ENCODE peak calls at places on chromosomes 1 and 21, in four cellular contexts. O, Q, C and M are unnamed samples.

GRCh38 chr21:45954271-45954670 is 27.3 kb upstream of the COL6A1 start:
- DNase-seq in Q (no peak), C (no peak), O (no peak), M (no peak)

GRCh38 chr1:50522943-50523342 is 99.7 kb upstream of the DMRTA2 start:
- DNase-seq in Q (no peak), O (no peak), C (no peak), M (no peak)

GRCh38 chr1:46772571-46772970 is 26.3 kb upstream of the CYP4B1 start:
- DNase-seq in C (no peak), Q (no peak), O (no peak), M (no peak)

GRCh38 chr1:117605164-117605810 is 561 bp upstream of the TENT5C start:
- DNase-seq in Q (peak; percentile 16), O (no peak), C (no peak), M (no peak)

GRCh38 chr1:159959451-159959850 is 5.4 kb upstream of the SLAMF9 start:
- DNase-seq in O (no peak), C (no peak), Q (no peak), M (no peak)

GRCh38 chr1:75630004-75630403 is 19.1 kb upstream of the SLC44A5 start:
- DNase-seq in Q (peak; percentile 59), C (no peak), O (no peak), M (no peak)

GRCh38 chr1:244869950-244870349 is 5.6 kb upstream of the HNRNPU start:
- DNase-seq in Q (no peak), C (no peak), O (no peak), M (no peak)

GRCh38 chr1:42945171-42945570 is 13.5 kb downstream of the SLC2A1 start:
- DNase-seq in O (no peak), C (no peak), Q (no peak), M (no peak)

GRCh38 chr1:193674292-193674944 is 488.0 kb upstream of the B3GALT2 start:
- DNase-seq in C (no peak), Q (no peak), O (no peak), M (no peak)

GRCh38 chr1:151512326-151512725 is 1.1 kb downstream of the CGN start:
- DNase-seq in Q (no peak), C (no peak), O (no peak), M (no peak)

GRCh38 chr21:41317458-41317857 is 857 bp downstream of the FAM3B start:
- DNase-seq in O (no peak), C (no peak), Q (no peak), M (no peak)

GRCh38 chr1:169156537-169156936 is 50.0 kb downstream of the ATP1B1 start:
- DNase-seq in Q (no peak), C (no peak), O (no peak), M (no peak)

GRCh38 chr1:231410041-231410591 is 12.0 kb downstream of the EGLN1 start:
- DNase-seq in Q (no peak), C (peak; percentile 68), O (no peak), M (peak; percentile 45)

GRCh38 chr1:166838766-166839599 is at the start of gene POGK:
- DNase-seq in O (peak; percentile 57), C (no peak), Q (peak; percentile 94), M (peak; percentile 68)

GRCh38 chr1:220652995-220653394 is 37.2 kb upstream of the C1orf115 start:
- DNase-seq in C (no peak), Q (no peak), O (no peak), M (no peak)

GRCh38 chr1:164763098-164763497 is 204.1 kb downstream of the PBX1 start:
- DNase-seq in O (no peak), C (no peak), Q (no peak), M (no peak)

GRCh38 chr1:228445867-228446584 is 29.4 kb upstream of the TRIM17 start:
- DNase-seq in O (no peak), Q (no peak), C (no peak), M (no peak)

GRCh38 chr1:53766766-53767409 is 27.9 kb upstream of the GLIS1 start:
- DNase-seq in O (no peak), Q (no peak), C (peak; percentile 26), M (peak; percentile 12)

GRCh38 chr1:41935226-41935625 is 16.5 kb upstream of the HIVEP3 start:
- DNase-seq in O (peak; percentile 44), C (no peak), Q (no peak), M (no peak)

GRCh38 chr1:95116666-95117206 is 419 bp upstream of the TLCD4 start:
- DNase-seq in O (no peak), C (no peak), Q (peak; percentile 59), M (no peak)

GRCh38 chr1:207362962-207363858 is 41.7 kb downstream of the CD55 start:
- DNase-seq in Q (no peak), C (no peak), O (no peak), M (no peak)

GRCh38 chr1:84711091-84711490 is 20.8 kb upstream of the SSX2IP start:
- DNase-seq in Q (no peak), C (no peak), O (no peak), M (no peak)

GRCh38 chr1:191343816-191344215 is 814.4 kb upstream of the RGS18 start:
- DNase-seq in Q (no peak), O (no peak), C (peak; percentile 55), M (peak; percentile 51)

GRCh38 chr1:71463144-71463543 is 382.3 kb upstream of the ZRANB2 start:
- DNase-seq in O (no peak), Q (no peak), C (no peak), M (no peak)

GRCh38 chr1:30984991-30985503 is 76.5 kb upstream of the SDC3 start:
- DNase-seq in Q (no peak), C (no peak), O (no peak), M (no peak)

GRCh38 chr1:92945748-92946270 is 15.5 kb downstream of the DIPK1A start:
- DNase-seq in Q (no peak), O (no peak), C (no peak), M (no peak)

GRCh38 chr1:92949937-92950817 is 11.1 kb downstream of the DIPK1A start:
- DNase-seq in C (no peak), O (no peak), Q (no peak), M (no peak)

GRCh38 chr1:92944901-92945747 is 16.1 kb downstream of the DIPK1A start:
- DNase-seq in C (no peak), Q (no peak), O (no peak), M (no peak)

GRCh38 chr1:92951141-92951582 is 10.1 kb downstream of the DIPK1A start:
- DNase-seq in Q (no peak), C (no peak), O (no peak), M (no peak)

GRCh38 chr1:92948071-92948470 is 13.2 kb downstream of the DIPK1A start:
- DNase-seq in Q (no peak), C (no peak), O (no peak), M (no peak)
- H3K4me3 ChIP-seq in Q (no peak overlapping the region), C (no peak overlapping the region), O (no peak overlapping the region), M (no peak overlapping the region)

GRCh38 chr1:26283226-26283853 is 3.5 kb downstream of the SH3BGRL3 start:
- DNase-seq in C (no peak), Q (no peak), O (no peak), M (no peak)

GRCh38 chr1:26281091-26281958 is 1.4 kb downstream of the SH3BGRL3 start:
- DNase-seq in O (no peak), C (no peak), Q (no peak), M (no peak)

GRCh38 chr1:26281971-26282693 is 2.2 kb downstream of the SH3BGRL3 start:
- DNase-seq in C (no peak), O (no peak), Q (peak; percentile 63), M (no peak)

GRCh38 chr1:26283871-26284596 is 4.1 kb downstream of the SH3BGRL3 start:
- DNase-seq in O (no peak), Q (no peak), C (no peak), M (no peak)

DNA sequence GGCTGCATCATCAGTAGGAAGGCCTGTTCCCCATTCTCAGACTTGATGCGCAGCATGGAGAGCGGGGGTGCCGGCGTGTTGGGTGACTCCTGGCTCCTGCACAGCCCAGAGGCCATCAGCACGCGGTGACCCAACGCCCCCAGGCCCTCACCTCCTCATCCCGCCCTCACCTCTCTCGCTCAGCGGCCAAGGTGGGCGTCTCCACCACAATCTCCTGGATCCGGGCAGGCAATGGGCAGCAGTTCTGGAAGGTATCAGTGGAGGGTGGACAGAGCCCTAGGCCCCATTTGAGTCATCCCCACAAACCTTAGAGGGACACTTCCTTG is 2.8 kb downstream of the SH3BGRL3 start:
- DNase-seq in Q (no peak), C (no peak), O (no peak), M (no peak)
- H3K4me3 ChIP-seq in Q (no peak overlapping the region), C (peak overlapping the region; percentile 29), O (no peak overlapping the region), M (no peak overlapping the region)

DNA sequence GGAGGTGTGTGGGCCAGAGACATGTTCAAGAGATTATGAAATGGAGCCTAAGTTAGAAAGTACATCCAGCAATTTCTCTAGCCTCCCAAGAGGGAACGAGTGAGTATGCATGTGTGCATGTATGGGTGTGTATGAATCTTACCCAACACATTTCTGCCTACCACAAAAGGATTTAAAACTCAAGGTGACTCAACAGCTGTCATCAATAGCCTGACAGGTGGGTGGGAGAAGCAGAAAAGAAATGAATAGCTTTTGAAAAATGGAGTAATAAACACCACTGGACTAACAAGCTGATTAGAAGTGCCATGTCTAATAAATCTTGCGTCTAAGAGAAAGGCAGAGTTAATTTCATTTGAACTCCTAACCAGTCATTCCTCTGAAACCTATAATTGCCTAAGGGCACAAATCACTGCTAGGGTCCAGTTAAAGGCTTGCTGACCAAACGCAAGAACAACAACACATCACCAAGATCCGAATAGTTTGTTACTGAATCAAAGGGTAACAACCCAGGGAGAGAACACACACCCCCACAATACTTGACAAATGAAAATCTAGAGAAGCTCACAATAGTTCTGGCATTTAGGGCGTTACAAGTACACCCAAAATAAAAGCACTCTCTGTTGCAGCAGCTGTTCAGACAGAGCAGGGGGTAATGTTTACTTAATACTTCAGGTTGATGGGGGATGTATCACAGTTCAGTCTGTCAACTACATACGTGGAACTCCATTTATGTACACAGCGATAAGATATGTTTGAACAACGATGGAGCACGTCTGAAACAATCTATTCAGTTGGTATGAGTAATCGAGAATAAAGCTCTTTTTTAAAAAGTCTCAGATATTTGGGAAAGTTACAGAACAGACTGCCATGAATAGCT is 1.4 kb downstream of the KIAA0319L start:
- DNase-seq in Q (no peak), O (no peak), C (no peak), M (peak; percentile 70)
- H3K4me3 ChIP-seq in Q (peak overlapping the region; percentile 89), O (peak overlapping the region; percentile 79), C (peak overlapping the region; percentile 97), M (peak overlapping the region; percentile 86)

GRCh38 chr1:203486618-203487370 is 7.2 kb upstream of the OPTC start:
- DNase-seq in Q (no peak), C (no peak), O (no peak), M (no peak)
- H3K4me3 ChIP-seq in Q (peak overlapping the region; percentile 39), C (no peak overlapping the region), O (peak overlapping the region; percentile 26), M (peak overlapping the region; percentile 43)

GRCh38 chr1:89719502-89720306 is 86.8 kb downstream of the LRRC8C start:
- DNase-seq in C (peak; percentile 24), Q (no peak), O (no peak), M (no peak)
- H3K4me3 ChIP-seq in C (peak overlapping the region; percentile 12), Q (no peak overlapping the region), O (no peak overlapping the region), M (no peak overlapping the region)